ENCODE peak calls at places on chromosome 9, in eight cellular contexts. O is mesothelial cell of epicardium; S is T-helper 9 cell; X is activated CD8-positive, alpha-beta memory T cell treated with anti-CD3 and anti-CD28 coated beads for 24 hours; J is EL; I is H9; F is stimulated activated naive CD8-positive, alpha-beta T cell treated with anti-CD3 and anti-CD28 coated beads, Interleukin-15, amount 100 ng/mL, for 72 hours; H is NCI-H1105. M is an unnamed sample.
A peak's percentile ranks its signal among the peaks of the same experiment; 100 is the strongest.

GRCh38 chr9:120928720-120929389 is 2.3 kb upstream of the TRAF1 start:
- DNase-seq in O (peak; percentile 70), S (peak; percentile 66), X (peak; percentile 89), J (peak; percentile 50), I (peak; percentile 73), F (peak; percentile 82), H (no peak), M (no peak)

GRCh38 chr9:70006299-70006698 is 37.3 kb upstream of the MAMDC2 start:
- DNase-seq in O (no peak), S (no peak), X (no peak), J (no peak), I (no peak), F (no peak), H (no peak), M (no peak)

GRCh38 chr9:3181049-3181953 is 337.4 kb upstream of the PUM3 start:
- DNase-seq in O (peak; percentile 73), S (no peak), X (peak; percentile 57), J (peak; percentile 45), I (peak; percentile 86), F (peak; percentile 64), H (peak; percentile 80), M (no peak)

GRCh38 chr9:97559111-97559514 is 57.6 kb downstream of the TMOD1 start:
- DNase-seq in O (no peak), S (no peak), X (no peak), J (no peak), I (no peak), F (no peak), H (no peak), M (no peak)

GRCh38 chr9:37454238-37454637 is 11.0 kb downstream of the ZBTB5 start:
- DNase-seq in O (no peak), S (no peak), X (no peak), J (no peak), I (no peak), F (no peak), H (no peak), M (no peak)

GRCh38 chr9:111839387-111839786 is 44.6 kb upstream of the SHOC1 start:
- DNase-seq in O (no peak), S (no peak), X (no peak), J (peak; percentile 80), I (no peak), F (no peak), H (no peak), M (no peak)

GRCh38 chr9:69206047-69206446 is 32.0 kb downstream of the TJP2 start:
- DNase-seq in O (no peak), S (no peak), X (no peak), J (no peak), I (no peak), F (no peak), H (no peak), M (no peak)

GRCh38 chr9:124297553-124297905 is 39.8 kb downstream of the NEK6 start:
- DNase-seq in O (peak; percentile 61), S (no peak), X (no peak), J (peak; percentile 98), I (peak; percentile 77), F (no peak), H (no peak), M (no peak)

GRCh38 chr9:137482094-137482781 is 23.1 kb upstream of the NSMF start:
- DNase-seq in O (no peak), S (no peak), X (no peak), J (peak; percentile 85), I (no peak), F (peak; percentile 25), H (no peak), M (no peak)

GRCh38 chr9:98472216-98472615 is 216.8 kb upstream of the TBC1D2 start:
- DNase-seq in O (no peak), S (no peak), X (no peak), J (no peak), I (no peak), F (no peak), H (no peak), M (no peak)

GRCh38 chr9:127505396-127506116 is 54.2 kb downstream of the LRSAM1 start:
- DNase-seq in O (no peak), S (no peak), X (peak; percentile 65), J (peak; percentile 57), I (peak; percentile 73), F (peak; percentile 39), H (no peak), M (no peak)

GRCh38 chr9:88258012-88258411 is 119.7 kb upstream of the SPATA31C2 start:
- DNase-seq in O (no peak), S (no peak), X (no peak), J (peak; percentile 70), I (no peak), F (no peak), H (no peak), M (no peak)

GRCh38 chr9:130665029-130665430 is 636 bp downstream of the PRDM12 start:
- DNase-seq in O (no peak), S (no peak), X (no peak), J (no peak), I (no peak), F (no peak), H (no peak), M (no peak)

GRCh38 chr9:137353223-137354152 is 51.4 kb upstream of the NRARP start:
- DNase-seq in O (no peak), S (no peak), X (no peak), J (no peak), I (no peak), F (no peak), H (no peak), M (no peak)

GRCh38 chr9:120441446-120442279 is 138.3 kb downstream of the CDK5RAP2 start:
- DNase-seq in O (no peak), S (no peak), X (no peak), J (peak; percentile 82), I (no peak), F (no peak), H (no peak), M (no peak)

GRCh38 chr9:96567203-96567700 is 52.4 kb downstream of the CDC14B start:
- DNase-seq in O (no peak), S (no peak), X (no peak), J (no peak), I (peak; percentile 73), F (no peak), H (no peak), M (no peak)

GRCh38 chr9:73200694-73201432 is 49.2 kb downstream of the ANXA1 start:
- DNase-seq in O (no peak), S (no peak), X (no peak), J (peak; percentile 20), I (no peak), F (no peak), H (peak; percentile 16), M (no peak)

GRCh38 chr9:134666801-134667200 is 25.2 kb downstream of the COL5A1 start:
- DNase-seq in O (no peak), S (no peak), X (no peak), J (peak; percentile 67), I (no peak), F (no peak), H (no peak), M (no peak)

GRCh38 chr9:109307380-109308240 is 13.2 kb downstream of the EPB41L4B start:
- DNase-seq in O (no peak), S (no peak), X (no peak), J (no peak), I (no peak), F (no peak), H (no peak), M (no peak)

GRCh38 chr9:129944501-129945116 is 98.4 kb downstream of the FNBP1 start:
- DNase-seq in O (no peak), S (peak; percentile 33), X (no peak), J (no peak), I (no peak), F (peak; percentile 69), H (no peak), M (no peak)

GRCh38 chr9:112162644-112163413 is 12.3 kb downstream of the SUSD1 start:
- DNase-seq in O (no peak), S (no peak), X (no peak), J (no peak), I (no peak), F (no peak), H (no peak), M (no peak)

GRCh38 chr9:135135927-135136311 is 48.5 kb downstream of the OLFM1 start:
- DNase-seq in O (no peak), S (no peak), X (no peak), J (no peak), I (no peak), F (no peak), H (no peak), M (no peak)

GRCh38 chr9:113620377-113621161 is 157.0 kb downstream of the RGS3 start:
- DNase-seq in O (peak; percentile 80), S (no peak), X (peak; percentile 50), J (peak; percentile 96), I (peak; percentile 81), F (peak; percentile 78), H (no peak), M (peak; percentile 12)

GRCh38 chr9:129990269-129991005 is 52.6 kb downstream of the FNBP1 start:
- DNase-seq in O (no peak), S (peak; percentile 35), X (no peak), J (no peak), I (no peak), F (no peak), H (no peak), M (no peak)

GRCh38 chr9:96651626-96652025 is 3.5 kb downstream of the PRXL2C start:
- DNase-seq in O (no peak), S (no peak), X (no peak), J (peak; percentile 15), I (no peak), F (no peak), H (peak; percentile 2), M (no peak)

GRCh38 chr9:108156270-108156998 is 666.9 kb upstream of the KLF4 start:
- DNase-seq in O (no peak), S (no peak), X (no peak), J (no peak), I (no peak), F (no peak), H (no peak), M (no peak)

GRCh38 chr9:13524245-13524644 is 244.8 kb upstream of the MPDZ start:
- DNase-seq in O (no peak), S (no peak), X (no peak), J (peak; percentile 47), I (no peak), F (no peak), H (no peak), M (no peak)

GRCh38 chr9:33737811-33738606 is 57.4 kb upstream of the PRSS3 start:
- DNase-seq in O (peak; percentile 51), S (no peak), X (no peak), J (peak; percentile 69), I (peak; percentile 83), F (peak; percentile 32), H (peak; percentile 34), M (no peak)